ENCODE peak calls at places on chromosome 18, in seven cellular contexts. One of them, this sample, is unnamed.

GRCh38 chr18:11112218-11112750 is 37.1 kb downstream of the PIEZO2 start:
- DNase-seq in kidney tubule cell: no peak
- DNase-seq in neural crest cell: no peak
- DNase-seq in activated naive CD4-positive, alpha-beta T cell treated with anti-CD3 and anti-CD28 coated beads, Interleukin-2, amount 10 ng/mL, durations not matched to agents 7 days and 5 days: no peak
- DNase-seq in Daoy: no peak
- DNase-seq in activated CD4-positive, CD25-positive, alpha-beta regulatory T cell: no peak
- DNase-seq in chondrocyte: no peak
- DNase-seq in this sample: no peak

GRCh38 chr18:50726960-50727589 is 92.7 kb downstream of the MRO start:
- DNase-seq in neural crest cell: no peak
- DNase-seq in chondrocyte: no peak
- DNase-seq in Daoy: no peak
- DNase-seq in activated naive CD4-positive, alpha-beta T cell treated with anti-CD3 and anti-CD28 coated beads, Interleukin-2, amount 10 ng/mL, durations not matched to agents 7 days and 5 days: no peak
- DNase-seq in kidney tubule cell: no peak
- DNase-seq in activated CD4-positive, CD25-positive, alpha-beta regulatory T cell: no peak
- DNase-seq in this sample: no peak

GRCh38 chr18:6628189-6628588 is 101.3 kb upstream of the ARHGAP28 start:
- DNase-seq in chondrocyte: no peak
- DNase-seq in Daoy: no peak
- DNase-seq in activated naive CD4-positive, alpha-beta T cell treated with anti-CD3 and anti-CD28 coated beads, Interleukin-2, amount 10 ng/mL, durations not matched to agents 7 days and 5 days: no peak
- DNase-seq in neural crest cell: no peak
- DNase-seq in activated CD4-positive, CD25-positive, alpha-beta regulatory T cell: no peak
- DNase-seq in kidney tubule cell: no peak
- DNase-seq in this sample: no peak

GRCh38 chr18:48946329-48946835 is 4.4 kb downstream of the SMAD7 start:
- DNase-seq in kidney tubule cell: peak; percentile 86
- DNase-seq in activated CD4-positive, CD25-positive, alpha-beta regulatory T cell: no peak
- DNase-seq in activated naive CD4-positive, alpha-beta T cell treated with anti-CD3 and anti-CD28 coated beads, Interleukin-2, amount 10 ng/mL, durations not matched to agents 7 days and 5 days: no peak
- DNase-seq in Daoy: no peak
- DNase-seq in neural crest cell: no peak
- DNase-seq in chondrocyte: no peak
- DNase-seq in this sample: peak; percentile 68

GRCh38 chr18:36308711-36309435 is 11.4 kb downstream of the FHOD3 start:
- DNase-seq in activated CD4-positive, CD25-positive, alpha-beta regulatory T cell: no peak
- DNase-seq in chondrocyte: no peak
- DNase-seq in neural crest cell: no peak
- DNase-seq in activated naive CD4-positive, alpha-beta T cell treated with anti-CD3 and anti-CD28 coated beads, Interleukin-2, amount 10 ng/mL, durations not matched to agents 7 days and 5 days: no peak
- DNase-seq in Daoy: no peak
- DNase-seq in kidney tubule cell: no peak
- DNase-seq in this sample: peak; percentile 16

GRCh38 chr18:48841381-48842258 is 109.1 kb downstream of the SMAD7 start:
- DNase-seq in activated CD4-positive, CD25-positive, alpha-beta regulatory T cell: no peak
- DNase-seq in Daoy: peak; percentile 33
- DNase-seq in activated naive CD4-positive, alpha-beta T cell treated with anti-CD3 and anti-CD28 coated beads, Interleukin-2, amount 10 ng/mL, durations not matched to agents 7 days and 5 days: no peak
- DNase-seq in neural crest cell: no peak
- DNase-seq in chondrocyte: peak; percentile 77
- DNase-seq in kidney tubule cell: no peak
- DNase-seq in this sample: no peak

GRCh38 chr18:78526923-78527775 is 452.5 kb upstream of the SALL3 start:
- DNase-seq in kidney tubule cell: no peak
- DNase-seq in activated CD4-positive, CD25-positive, alpha-beta regulatory T cell: no peak
- DNase-seq in neural crest cell: no peak
- DNase-seq in activated naive CD4-positive, alpha-beta T cell treated with anti-CD3 and anti-CD28 coated beads, Interleukin-2, amount 10 ng/mL, durations not matched to agents 7 days and 5 days: no peak
- DNase-seq in chondrocyte: no peak
- DNase-seq in Daoy: no peak
- DNase-seq in this sample: no peak

GRCh38 chr18:31316974-31317373 is 986 bp upstream of the DSG1 start:
- DNase-seq in kidney tubule cell: no peak
- DNase-seq in Daoy: no peak
- DNase-seq in activated naive CD4-positive, alpha-beta T cell treated with anti-CD3 and anti-CD28 coated beads, Interleukin-2, amount 10 ng/mL, durations not matched to agents 7 days and 5 days: no peak
- DNase-seq in chondrocyte: no peak
- DNase-seq in activated CD4-positive, CD25-positive, alpha-beta regulatory T cell: no peak
- DNase-seq in neural crest cell: no peak
- DNase-seq in this sample: no peak

This sample was measured in A172.